ENCODE peak calls at places on chromosomes 11 and 22, in seven cellular contexts. L is progenitor cell of endocrine pancreas, Z is B cell, C is BE2C, N is A549, O is lower lobe of right lung, M is spleen. Q is an unnamed sample.

GRCh38 chr11:27059431-27059830 is 18.8 kb downstream of the BBOX1 start:
- DNase-seq in C (no peak), N (no peak), O (no peak), M (no peak), L (no peak), Z (no peak), Q (no peak)

GRCh38 chr11:129644326-129644725 is 171.3 kb upstream of the TMEM45B start:
- DNase-seq in M (no peak), O (no peak), L (no peak), C (no peak), N (no peak), Z (no peak), Q (no peak)

GRCh38 chr22:46781291-46781690 is 18.8 kb downstream of the TBC1D22A start:
- DNase-seq in L (no peak), N (no peak), M (peak), C (no peak), Z (no peak), O (no peak), Q (no peak)

GRCh38 chr11:16782226-16782919 is 43.9 kb downstream of the C11orf58 start:
- DNase-seq in N (no peak), L (no peak), C (no peak), O (no peak), Z (no peak), M (peak), Q (no peak)

GRCh38 chr22:36873614-36874308 is 13.0 kb downstream of the NCF4 start:
- DNase-seq in C (peak), L (no peak), N (peak), Z (no peak), M (peak), O (peak), Q (no peak)

GRCh38 chr22:41223535-41223934 is 17.2 kb downstream of the CHADL start:
- DNase-seq in Z (no peak), O (no peak), M (no peak), N (no peak), L (no peak), C (no peak), Q (no peak)

GRCh38 chr22:18998998-18999397 is 62.9 kb upstream of the PRODH start:
- DNase-seq in Z (no peak), M (no peak), N (no peak), O (no peak), C (no peak), L (no peak), Q (no peak)

GRCh38 chr22:19821523-19822300 is 33.0 kb downstream of the GNB1L start:
- DNase-seq in L (no peak), N (no peak), M (no peak), C (no peak), Z (no peak), O (peak), Q (no peak)

GRCh38 chr22:49502126-49502826 is 325.4 kb downstream of the BRD1 start:
- DNase-seq in L (no peak), Z (no peak), O (no peak), C (no peak), M (no peak), N (peak), Q (no peak)

GRCh38 chr11:843818-844692 is 1.4 kb downstream of the TSPAN4 start:
- DNase-seq in L (peak), M (peak), O (peak), C (no peak), Z (no peak), N (peak), Q (no peak)

GRCh38 chr22:19826619-19826950 is 28.1 kb downstream of the GNB1L start:
- DNase-seq in C (no peak), N (no peak), L (no peak), O (no peak), M (no peak), Z (no peak), Q (peak)

DNA sequence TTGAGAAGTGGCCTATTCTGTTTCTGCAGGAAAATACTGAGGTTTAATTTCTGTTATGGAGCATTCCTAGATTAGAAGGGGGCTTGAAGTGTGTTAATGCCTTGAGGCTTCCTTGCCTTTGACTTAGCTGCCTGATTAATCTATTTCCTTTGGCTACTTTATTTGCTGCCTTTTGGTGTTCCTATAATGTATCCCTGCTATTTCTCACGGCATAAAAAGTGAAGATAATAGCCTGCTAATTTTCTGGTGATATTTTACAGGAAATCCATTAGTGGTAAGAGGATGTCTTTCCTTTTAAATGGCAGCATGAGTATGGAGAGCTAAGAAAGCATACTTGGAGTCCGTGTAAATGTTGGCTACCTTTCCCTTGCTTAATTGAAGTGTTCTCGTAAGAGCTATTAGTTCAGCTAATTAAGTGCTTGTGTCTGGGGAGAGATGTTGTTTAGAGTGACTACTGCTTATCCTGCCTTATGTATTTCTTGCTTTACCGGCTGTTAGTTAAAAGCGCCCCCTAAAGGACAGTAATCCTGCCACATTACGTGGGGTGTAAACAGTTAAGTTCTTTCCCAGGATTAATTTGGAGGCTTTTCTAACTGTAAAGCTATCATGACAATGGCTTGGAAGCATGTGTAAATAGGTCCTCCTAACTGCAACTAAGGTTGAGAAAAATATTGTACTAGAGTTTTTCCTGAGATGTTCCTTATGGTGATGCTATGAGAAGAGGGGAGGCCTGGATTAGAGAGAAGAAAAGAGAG is 45.6 kb downstream of the ZNF280B start:
- DNase-seq in N (no peak), O (no peak), M (no peak), L (no peak), C (no peak), Z (no peak), Q (no peak)
- TF ChIP-seq CTCF in N (peak), O (no peak), M (no peak), L (peak), C (peak), Z (no peak), Q (peak)

GRCh38 chr11:126062679-126063509 is at the start of gene CDON:
- DNase-seq in M (peak), L (peak), C (peak), N (peak), Z (peak), O (peak), Q (peak)
- TF ChIP-seq CTCF in M (peak), L (no peak), C (no peak), N (no peak), Z (no peak), O (peak), Q (peak)

DNA sequence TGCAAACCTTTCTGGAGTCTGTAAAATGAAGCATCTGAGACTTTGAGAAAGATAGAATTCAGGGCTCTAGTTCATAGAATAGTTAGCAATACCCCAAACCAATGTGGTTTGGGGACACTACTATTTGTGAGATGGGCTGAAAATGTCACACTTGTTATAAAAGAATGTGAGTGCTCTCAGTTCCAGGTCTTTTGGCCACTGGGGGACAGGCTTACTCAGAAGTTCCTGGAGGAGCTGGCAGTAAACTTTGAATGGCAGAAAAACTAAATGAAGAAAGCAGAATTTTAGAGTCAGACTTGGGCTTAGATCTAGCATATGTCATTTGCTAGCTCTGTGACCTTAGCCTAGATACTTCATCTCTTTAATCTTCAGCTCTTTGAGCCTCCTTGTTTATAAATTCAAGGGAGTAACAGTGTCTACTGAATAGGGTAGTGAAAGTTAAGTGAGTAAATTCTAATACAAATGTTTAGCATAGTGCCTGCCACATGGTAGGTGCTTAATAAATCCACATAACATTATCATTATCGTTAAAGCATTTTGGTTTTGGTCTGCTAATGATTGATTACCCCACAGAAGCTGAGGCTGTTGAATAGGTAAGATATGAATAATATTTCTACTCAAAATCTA is 3.7 kb downstream of the LYVE1 start:
- DNase-seq in N (no peak), O (no peak), Z (peak), M (no peak), L (no peak), C (no peak), Q (no peak)
- TF ChIP-seq CTCF in N (peak), O (peak), Z (peak), M (peak), L (no peak), C (no peak), Q (no peak)

DNA sequence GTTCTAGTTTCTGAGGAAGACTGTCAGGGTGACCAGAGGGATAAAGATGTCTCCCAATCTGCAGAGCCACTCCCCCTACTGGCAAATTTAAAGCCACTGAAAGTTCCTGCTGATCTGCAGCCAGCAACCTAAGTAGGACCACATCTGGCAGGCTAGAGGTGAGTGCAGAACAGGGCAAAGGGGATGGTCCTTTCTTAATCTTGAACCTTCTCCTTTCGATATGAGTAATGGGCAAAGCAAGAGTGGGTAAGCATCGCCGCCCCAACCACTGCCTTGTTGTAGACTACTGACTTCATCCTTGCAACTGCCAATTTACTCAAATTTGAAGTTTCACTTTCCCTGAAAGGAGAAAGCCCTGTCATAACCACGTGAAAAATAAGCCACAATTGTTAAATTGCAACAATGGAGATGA is 30.7 kb downstream of the SCUBE2 start:
- DNase-seq in C (no peak), Z (no peak), N (peak), O (no peak), L (no peak), M (no peak), Q (no peak)
- TF ChIP-seq CTCF in C (peak), Z (no peak), N (no peak), O (no peak), L (peak), M (no peak), Q (peak)

GRCh38 chr11:73969091-73969490 is 13.6 kb downstream of the UCP2 start:
- DNase-seq in Z (no peak), L (no peak), C (no peak), N (no peak), M (peak), O (no peak), Q (no peak)
- TF ChIP-seq CTCF in Z (no peak), L (no peak), C (no peak), N (no peak), M (no peak), O (no peak), Q (no peak)

GRCh38 chr11:105860105-105860504 is 161.9 kb downstream of the MSANTD4 start:
- DNase-seq in M (no peak), C (no peak), O (no peak), L (no peak), Z (no peak), N (no peak), Q (no peak)

GRCh38 chr11:105856954-105857353 is 165.1 kb downstream of the MSANTD4 start:
- DNase-seq in M (no peak), L (no peak), O (no peak), N (no peak), C (no peak), Z (no peak), Q (no peak)

GRCh38 chr11:105862736-105863367 is 159.2 kb downstream of the MSANTD4 start:
- DNase-seq in Z (no peak), O (no peak), C (no peak), N (no peak), L (no peak), M (no peak), Q (peak)

GRCh38 chr11:105861225-105861624 is 160.8 kb downstream of the MSANTD4 start:
- DNase-seq in L (no peak), M (no peak), N (no peak), C (no peak), O (no peak), Z (no peak), Q (no peak)
- TF ChIP-seq CTCF in L (peak), M (no peak), N (peak), C (peak), O (no peak), Z (no peak), Q (peak)

GRCh38 chr22:27317156-27317555 is 484.4 kb downstream of the MN1 start:
- DNase-seq in L (no peak), O (no peak), Z (no peak), M (no peak), C (no peak), N (no peak), Q (no peak)
- TF ChIP-seq CTCF in L (no peak), O (no peak), Z (no peak), M (no peak), C (peak), N (no peak), Q (no peak)

Q was measured in DND-41.